ENCODE peak calls at places on chromosome 7, in six cellular contexts. O is progenitor cell of endocrine pancreas, C is kidney, K is psoas muscle, Z is astrocyte of the spinal cord, F is lower leg skin. B is an unnamed sample.
A peak's percentile ranks its signal among the peaks of the same experiment; 100 is the strongest.

GRCh38 chr7:29622335-29623265 is 59.0 kb downstream of the PRR15 start:
- DNase-seq in O (no peak), C (no peak), K (no peak), Z (peak; percentile 83), F (peak; percentile 29), B (peak; percentile 82)

GRCh38 chr7:127986581-127987461 is 44.4 kb downstream of the LRRC4 start:
- DNase-seq in O (no peak), C (no peak), K (no peak), Z (no peak), F (no peak), B (no peak)

GRCh38 chr7:102253973-102254370 is 32.7 kb upstream of the SH2B2 start:
- DNase-seq in O (no peak), C (peak; percentile 37), K (no peak), Z (no peak), F (no peak), B (no peak)

GRCh38 chr7:46220066-46220630 is 299.1 kb upstream of the IGFBP3 start:
- DNase-seq in O (no peak), C (peak; percentile 76), K (no peak), Z (no peak), F (peak; percentile 57), B (peak; percentile 39)

GRCh38 chr7:73738220-73738611 is 386 bp downstream of the ABHD11 start:
- DNase-seq in O (no peak), C (no peak), K (no peak), Z (peak; percentile 50), F (no peak), B (peak; percentile 54)

GRCh38 chr7:74294191-74294998 is 5.2 kb downstream of the CLIP2 start:
- DNase-seq in O (no peak), C (no peak), K (peak; percentile 60), Z (no peak), F (no peak), B (peak; percentile 75)

GRCh38 chr7:52260046-52260665 is 775.3 kb upstream of the POM121L12 start:
- DNase-seq in O (no peak), C (no peak), K (no peak), Z (no peak), F (no peak), B (no peak)

GRCh38 chr7:100034871-100035510 is 14.6 kb upstream of the ZSCAN21 start:
- DNase-seq in O (no peak), C (no peak), K (no peak), Z (peak; percentile 93), F (no peak), B (peak; percentile 96)

GRCh38 chr7:74665296-74665938 is 7.9 kb downstream of the GTF2I start:
- DNase-seq in O (no peak), C (peak; percentile 14), K (no peak), Z (no peak), F (no peak), B (no peak)

GRCh38 chr7:156819733-156820295 is 73.2 kb downstream of the LMBR1 start:
- DNase-seq in O (no peak), C (no peak), K (no peak), Z (no peak), F (no peak), B (no peak)

GRCh38 chr7:144027070-144027469 is 21.7 kb upstream of the OR2A5 start:
- DNase-seq in O (no peak), C (no peak), K (no peak), Z (peak; percentile 46), F (no peak), B (peak; percentile 73)

DNA sequence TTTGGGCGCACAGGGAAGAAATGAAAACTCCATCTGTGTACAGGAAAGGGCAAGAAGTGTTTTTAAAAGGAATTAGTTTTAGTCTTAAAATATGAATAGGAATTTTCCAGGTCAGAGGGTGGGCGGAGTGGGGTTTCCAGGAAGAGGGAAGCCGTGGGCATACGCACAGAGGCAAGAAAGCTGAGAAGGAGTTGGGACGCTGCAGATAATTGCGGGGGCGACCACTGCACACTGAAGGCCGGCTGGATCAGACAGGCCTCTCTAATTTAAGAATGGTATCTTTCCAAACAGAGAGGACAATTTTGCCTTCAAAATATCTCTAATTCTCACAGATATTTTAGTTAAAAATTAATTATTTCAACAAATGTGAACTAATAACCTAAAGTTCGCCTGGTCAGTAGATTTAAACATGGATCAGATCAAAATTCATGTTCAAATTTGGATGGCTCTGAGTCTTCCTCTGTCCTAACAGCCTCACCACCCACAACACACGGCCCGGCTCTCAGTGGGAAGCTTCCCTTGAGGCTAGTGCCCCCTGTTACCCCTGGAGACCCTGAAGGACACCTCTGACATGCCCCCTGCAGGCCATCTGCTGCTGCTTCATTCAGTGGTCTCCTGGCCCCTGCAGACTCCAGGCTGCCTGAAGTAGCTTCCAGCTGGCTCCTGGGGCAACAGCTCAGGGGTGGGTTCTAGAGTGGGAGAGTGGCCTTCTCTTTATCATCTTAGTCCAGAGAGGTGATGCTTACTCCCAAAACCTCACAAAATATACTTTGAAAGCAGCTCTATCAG is 189.3 kb upstream of the INHBA start:
- DNase-seq in O (no peak), C (no peak), K (no peak), Z (no peak), F (no peak), B (no peak)
- TF ChIP-seq CTCF in O (peak; percentile 33), C (no peak), K (no peak), Z (no peak), F (no peak), B (peak; percentile 7)

GRCh38 chr7:69893915-69894314 is 295.6 kb downstream of the AUTS2 start:
- DNase-seq in O (no peak), C (no peak), K (no peak), Z (no peak), F (no peak), B (peak; percentile 29)
- TF ChIP-seq CTCF in O (peak; percentile 33), C (peak; percentile 17), K (peak; percentile 20), Z (peak; percentile 39), F (no peak), B (peak; percentile 25)

GRCh38 chr7:135509589-135509838 is 388 bp downstream of the CNOT4 start:
- DNase-seq in O (no peak), C (no peak), K (no peak), Z (no peak), F (no peak), B (peak; percentile 73)

GRCh38 chr7:135509839-135510602 is at the start of gene CNOT4:
- DNase-seq in O (peak; percentile 96), C (peak; percentile 98), K (peak; percentile 98), Z (peak; percentile 99), F (peak; percentile 95), B (peak; percentile 96)

GRCh38 chr7:135512135-135512887 is 2.4 kb upstream of the CNOT4 start:
- DNase-seq in O (no peak), C (no peak), K (no peak), Z (peak; percentile 58), F (no peak), B (peak; percentile 82)

GRCh38 chr7:135508853-135509588 is 881 bp downstream of the CNOT4 start:
- DNase-seq in O (peak; percentile 10), C (no peak), K (no peak), Z (peak; percentile 36), F (no peak), B (peak; percentile 35)

GRCh38 chr7:135510603-135511183 is 791 bp upstream of the CNOT4 start:
- DNase-seq in O (no peak), C (no peak), K (no peak), Z (peak; percentile 35), F (no peak), B (peak; percentile 45)
- TF ChIP-seq CTCF in O (no peak), C (no peak), K (no peak), Z (peak; percentile 17), F (no peak), B (peak; percentile 12)

GRCh38 chr7:3722396-3722846 is 421.4 kb downstream of the SDK1 start:
- DNase-seq in O (no peak), C (peak; percentile 59), K (peak; percentile 57), Z (peak; percentile 23), F (no peak), B (peak; percentile 44)
- TF ChIP-seq CTCF in O (peak; percentile 46), C (no peak), K (no peak), Z (peak; percentile 42), F (no peak), B (peak; percentile 44)

GRCh38 chr7:33677556-33677955 is 227.8 kb upstream of the BMPER start:
- DNase-seq in O (no peak), C (no peak), K (no peak), Z (peak; percentile 18), F (no peak), B (peak; percentile 84)

GRCh38 chr7:33671521-33672262 is 233.6 kb upstream of the BMPER start:
- DNase-seq in O (no peak), C (no peak), K (no peak), Z (no peak), F (no peak), B (no peak)

GRCh38 chr7:33674804-33675411 is 230.4 kb upstream of the BMPER start:
- DNase-seq in O (no peak), C (no peak), K (no peak), Z (no peak), F (no peak), B (no peak)

GRCh38 chr7:33669251-33669670 is 236.1 kb upstream of the BMPER start:
- DNase-seq in O (no peak), C (no peak), K (no peak), Z (peak; percentile 51), F (no peak), B (peak; percentile 50)

GRCh38 chr7:33673029-33673700 is 232.2 kb upstream of the BMPER start:
- DNase-seq in O (no peak), C (no peak), K (no peak), Z (no peak), F (no peak), B (no peak)
- TF ChIP-seq CTCF in O (peak; percentile 14), C (no peak), K (no peak), Z (no peak), F (no peak), B (no peak)

GRCh38 chr7:35818513-35818912 is 17.7 kb downstream of the SEPTIN7 start:
- DNase-seq in O (no peak), C (no peak), K (no peak), Z (no peak), F (no peak), B (no peak)

GRCh38 chr7:35819310-35819709 is 18.5 kb downstream of the SEPTIN7 start:
- DNase-seq in O (no peak), C (no peak), K (no peak), Z (no peak), F (no peak), B (no peak)

GRCh38 chr7:35817930-35818329 is 17.1 kb downstream of the SEPTIN7 start:
- DNase-seq in O (no peak), C (no peak), K (no peak), Z (no peak), F (no peak), B (no peak)

GRCh38 chr7:35817181-35817580 is 16.3 kb downstream of the SEPTIN7 start:
- DNase-seq in O (no peak), C (no peak), K (no peak), Z (no peak), F (no peak), B (no peak)

DNA sequence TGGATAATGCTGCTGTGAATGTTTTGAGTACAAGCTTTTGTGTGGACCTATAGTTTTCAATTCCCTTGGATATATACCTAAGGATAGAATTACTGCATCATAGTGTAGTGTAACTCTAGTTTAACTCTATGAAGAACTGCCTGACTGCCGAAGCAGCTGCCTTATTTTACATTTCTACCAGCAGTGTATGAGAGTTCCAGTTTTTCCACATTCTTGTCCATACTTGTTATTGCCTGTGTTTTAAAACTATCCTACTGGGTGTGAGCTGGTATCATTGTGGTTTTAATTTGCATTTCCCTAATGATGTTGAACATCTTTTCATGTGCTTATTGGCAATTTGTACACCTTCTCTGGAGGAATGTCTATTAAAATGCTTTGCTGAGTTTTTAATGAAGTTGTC is 15.7 kb downstream of the SEPTIN7 start:
- DNase-seq in O (no peak), C (no peak), K (no peak), Z (no peak), F (no peak), B (no peak)
- TF ChIP-seq CTCF in O (no peak), C (no peak), K (no peak), Z (no peak), F (no peak), B (no peak)

GRCh38 chr7:98921608-98922372 is 43.5 kb downstream of the TRRAP start:
- DNase-seq in O (no peak), C (no peak), K (no peak), Z (no peak), F (no peak), B (no peak)
- TF ChIP-seq CTCF in O (no peak), C (no peak), K (no peak), Z (peak; percentile 18), F (no peak), B (no peak)

B was measured in cardiac fibroblast.